ENCODE peak calls at places on chromosomes 7 and 10, in nine cellular contexts. One of them, this sample, is unnamed.

GRCh38 chr7:16564909-16565426 is 38.3 kb downstream of the LRRC72 start:
- DNase-seq in non-pigmented ciliary epithelial cell: peak
- DNase-seq in fibroblast of gingiva: peak
- DNase-seq in GM23248: peak
- DNase-seq in cerebellum: peak
- DNase-seq in RKO: peak
- DNase-seq in NCI-H1092 treated with DMSO at 0.1 percent for 48 hours: peak
- DNase-seq in stimulated activated CD4-positive, alpha-beta T cell treated with anti-CD3 and anti-CD28 coated beads, Interleukin-4, amount 100 ng/mL, for 1 hour: no peak
- DNase-seq in M059J: peak
- DNase-seq in this sample: peak

GRCh38 chr7:69989551-69989950 is 391.3 kb downstream of the AUTS2 start:
- DNase-seq in non-pigmented ciliary epithelial cell: no peak
- DNase-seq in fibroblast of gingiva: no peak
- DNase-seq in GM23248: no peak
- DNase-seq in cerebellum: no peak
- DNase-seq in RKO: no peak
- DNase-seq in NCI-H1092 treated with DMSO at 0.1 percent for 48 hours: no peak
- DNase-seq in stimulated activated CD4-positive, alpha-beta T cell treated with anti-CD3 and anti-CD28 coated beads, Interleukin-4, amount 100 ng/mL, for 1 hour: no peak
- DNase-seq in M059J: no peak
- DNase-seq in this sample: no peak

GRCh38 chr10:66326876-66327275 is 599.0 kb upstream of the LRRTM3 start:
- DNase-seq in non-pigmented ciliary epithelial cell: no peak
- DNase-seq in fibroblast of gingiva: no peak
- DNase-seq in GM23248: no peak
- DNase-seq in cerebellum: no peak
- DNase-seq in RKO: no peak
- DNase-seq in NCI-H1092 treated with DMSO at 0.1 percent for 48 hours: no peak
- DNase-seq in stimulated activated CD4-positive, alpha-beta T cell treated with anti-CD3 and anti-CD28 coated beads, Interleukin-4, amount 100 ng/mL, for 1 hour: no peak
- DNase-seq in M059J: no peak
- DNase-seq in this sample: no peak

GRCh38 chr10:44960482-44961230 is 1.1 kb downstream of the RASSF4 start:
- DNase-seq in non-pigmented ciliary epithelial cell: no peak
- DNase-seq in fibroblast of gingiva: no peak
- DNase-seq in GM23248: no peak
- DNase-seq in cerebellum: no peak
- DNase-seq in RKO: no peak
- DNase-seq in NCI-H1092 treated with DMSO at 0.1 percent for 48 hours: no peak
- DNase-seq in stimulated activated CD4-positive, alpha-beta T cell treated with anti-CD3 and anti-CD28 coated beads, Interleukin-4, amount 100 ng/mL, for 1 hour: no peak
- DNase-seq in M059J: no peak
- DNase-seq in this sample: no peak

GRCh38 chr10:91579351-91579985 is 53.4 kb downstream of the PPP1R3C start:
- DNase-seq in non-pigmented ciliary epithelial cell: no peak
- DNase-seq in fibroblast of gingiva: peak
- DNase-seq in GM23248: peak
- DNase-seq in cerebellum: no peak
- DNase-seq in RKO: no peak
- DNase-seq in NCI-H1092 treated with DMSO at 0.1 percent for 48 hours: no peak
- DNase-seq in stimulated activated CD4-positive, alpha-beta T cell treated with anti-CD3 and anti-CD28 coated beads, Interleukin-4, amount 100 ng/mL, for 1 hour: no peak
- DNase-seq in M059J: no peak
- DNase-seq in this sample: peak

GRCh38 chr7:102119213-102119651 is 167.4 kb upstream of the SH2B2 start:
- DNase-seq in non-pigmented ciliary epithelial cell: no peak
- DNase-seq in fibroblast of gingiva: peak
- DNase-seq in GM23248: no peak
- DNase-seq in cerebellum: no peak
- DNase-seq in RKO: no peak
- DNase-seq in NCI-H1092 treated with DMSO at 0.1 percent for 48 hours: no peak
- DNase-seq in stimulated activated CD4-positive, alpha-beta T cell treated with anti-CD3 and anti-CD28 coated beads, Interleukin-4, amount 100 ng/mL, for 1 hour: no peak
- DNase-seq in M059J: no peak
- DNase-seq in this sample: no peak

GRCh38 chr7:30464231-30464660 is 14.3 kb downstream of the NOD1 start:
- DNase-seq in non-pigmented ciliary epithelial cell: no peak
- DNase-seq in fibroblast of gingiva: no peak
- DNase-seq in GM23248: peak
- DNase-seq in cerebellum: no peak
- DNase-seq in RKO: no peak
- DNase-seq in NCI-H1092 treated with DMSO at 0.1 percent for 48 hours: no peak
- DNase-seq in stimulated activated CD4-positive, alpha-beta T cell treated with anti-CD3 and anti-CD28 coated beads, Interleukin-4, amount 100 ng/mL, for 1 hour: no peak
- DNase-seq in M059J: no peak
- DNase-seq in this sample: no peak

GRCh38 chr10:125084191-125085186 is 75.9 kb downstream of the CTBP2 start:
- DNase-seq in non-pigmented ciliary epithelial cell: peak
- DNase-seq in fibroblast of gingiva: peak
- DNase-seq in GM23248: peak
- DNase-seq in cerebellum: peak
- DNase-seq in RKO: peak
- DNase-seq in NCI-H1092 treated with DMSO at 0.1 percent for 48 hours: peak
- DNase-seq in stimulated activated CD4-positive, alpha-beta T cell treated with anti-CD3 and anti-CD28 coated beads, Interleukin-4, amount 100 ng/mL, for 1 hour: no peak
- DNase-seq in M059J: peak
- DNase-seq in this sample: peak

GRCh38 chr7:22675917-22676343 is 51.1 kb upstream of the IL6 start:
- DNase-seq in non-pigmented ciliary epithelial cell: no peak
- DNase-seq in fibroblast of gingiva: no peak
- DNase-seq in GM23248: no peak
- DNase-seq in cerebellum: no peak
- DNase-seq in RKO: no peak
- DNase-seq in NCI-H1092 treated with DMSO at 0.1 percent for 48 hours: no peak
- DNase-seq in stimulated activated CD4-positive, alpha-beta T cell treated with anti-CD3 and anti-CD28 coated beads, Interleukin-4, amount 100 ng/mL, for 1 hour: no peak
- DNase-seq in M059J: peak
- DNase-seq in this sample: peak

GRCh38 chr7:17624379-17624778 is 315.9 kb downstream of the SNX13 start:
- DNase-seq in non-pigmented ciliary epithelial cell: no peak
- DNase-seq in fibroblast of gingiva: no peak
- DNase-seq in GM23248: no peak
- DNase-seq in cerebellum: no peak
- DNase-seq in RKO: no peak
- DNase-seq in NCI-H1092 treated with DMSO at 0.1 percent for 48 hours: no peak
- DNase-seq in stimulated activated CD4-positive, alpha-beta T cell treated with anti-CD3 and anti-CD28 coated beads, Interleukin-4, amount 100 ng/mL, for 1 hour: no peak
- DNase-seq in M059J: no peak
- DNase-seq in this sample: no peak

GRCh38 chr10:70350501-70350900 is 31.9 kb downstream of the LRRC20 start:
- DNase-seq in non-pigmented ciliary epithelial cell: no peak
- DNase-seq in fibroblast of gingiva: no peak
- DNase-seq in GM23248: no peak
- DNase-seq in cerebellum: no peak
- DNase-seq in RKO: no peak
- DNase-seq in NCI-H1092 treated with DMSO at 0.1 percent for 48 hours: no peak
- DNase-seq in stimulated activated CD4-positive, alpha-beta T cell treated with anti-CD3 and anti-CD28 coated beads, Interleukin-4, amount 100 ng/mL, for 1 hour: no peak
- DNase-seq in M059J: no peak
- DNase-seq in this sample: no peak